ENCODE peak calls at places on chromosomes 13 and 19, in seven cellular contexts. One of them, this sample, is unnamed.

GRCh38 chr13:28558126-28558525 is 63.2 kb upstream of the FLT1 start:
- DNase-seq in SW 1271: no peak
- DNase-seq in GM12865: no peak
- DNase-seq in activated naive CD4-positive, alpha-beta T cell treated with anti-CD3 and anti-CD28 coated beads, Interleukin-2, amount 10 ng/mL, durations not matched to agents 7 days and 5 days: no peak
- DNase-seq in stimulated activated CD8-positive, alpha-beta memory T cell treated with anti-CD3 and anti-CD28 coated beads, Interleukin-4, amount 100 ng/mL, for 24 hours: no peak
- DNase-seq in astrocyte of the spinal cord: peak
- DNase-seq in T-helper 22 cell: no peak
- DNase-seq in this sample: no peak

GRCh38 chr13:29956771-29957170 is 106.4 kb upstream of the UBL3 start:
- DNase-seq in astrocyte of the spinal cord: no peak
- DNase-seq in activated naive CD4-positive, alpha-beta T cell treated with anti-CD3 and anti-CD28 coated beads, Interleukin-2, amount 10 ng/mL, durations not matched to agents 7 days and 5 days: no peak
- DNase-seq in GM12865: no peak
- DNase-seq in SW 1271: no peak
- DNase-seq in stimulated activated CD8-positive, alpha-beta memory T cell treated with anti-CD3 and anti-CD28 coated beads, Interleukin-4, amount 100 ng/mL, for 24 hours: no peak
- DNase-seq in T-helper 22 cell: no peak
- DNase-seq in this sample: no peak

GRCh38 chr13:113033054-113033453 is 64.0 kb downstream of the MCF2L start:
- DNase-seq in stimulated activated CD8-positive, alpha-beta memory T cell treated with anti-CD3 and anti-CD28 coated beads, Interleukin-4, amount 100 ng/mL, for 24 hours: no peak
- DNase-seq in astrocyte of the spinal cord: no peak
- DNase-seq in activated naive CD4-positive, alpha-beta T cell treated with anti-CD3 and anti-CD28 coated beads, Interleukin-2, amount 10 ng/mL, durations not matched to agents 7 days and 5 days: no peak
- DNase-seq in GM12865: no peak
- DNase-seq in T-helper 22 cell: no peak
- DNase-seq in SW 1271: no peak
- DNase-seq in this sample: no peak

GRCh38 chr19:54211214-54211613 is 10.6 kb downstream of the RPS9 start:
- DNase-seq in activated naive CD4-positive, alpha-beta T cell treated with anti-CD3 and anti-CD28 coated beads, Interleukin-2, amount 10 ng/mL, durations not matched to agents 7 days and 5 days: no peak
- DNase-seq in SW 1271: no peak
- DNase-seq in T-helper 22 cell: no peak
- DNase-seq in GM12865: no peak
- DNase-seq in stimulated activated CD8-positive, alpha-beta memory T cell treated with anti-CD3 and anti-CD28 coated beads, Interleukin-4, amount 100 ng/mL, for 24 hours: no peak
- DNase-seq in astrocyte of the spinal cord: no peak
- DNase-seq in this sample: no peak

GRCh38 chr13:43522788-43523187 is 264.0 kb downstream of the ENOX1 start:
- DNase-seq in GM12865: no peak
- DNase-seq in stimulated activated CD8-positive, alpha-beta memory T cell treated with anti-CD3 and anti-CD28 coated beads, Interleukin-4, amount 100 ng/mL, for 24 hours: no peak
- DNase-seq in activated naive CD4-positive, alpha-beta T cell treated with anti-CD3 and anti-CD28 coated beads, Interleukin-2, amount 10 ng/mL, durations not matched to agents 7 days and 5 days: no peak
- DNase-seq in astrocyte of the spinal cord: peak
- DNase-seq in SW 1271: no peak
- DNase-seq in T-helper 22 cell: no peak
- DNase-seq in this sample: no peak

GRCh38 chr19:58559275-58560006 is 1.0 kb upstream of the UBE2M start:
- DNase-seq in GM12865: peak
- DNase-seq in astrocyte of the spinal cord: peak
- DNase-seq in SW 1271: no peak
- DNase-seq in activated naive CD4-positive, alpha-beta T cell treated with anti-CD3 and anti-CD28 coated beads, Interleukin-2, amount 10 ng/mL, durations not matched to agents 7 days and 5 days: peak
- DNase-seq in T-helper 22 cell: no peak
- DNase-seq in stimulated activated CD8-positive, alpha-beta memory T cell treated with anti-CD3 and anti-CD28 coated beads, Interleukin-4, amount 100 ng/mL, for 24 hours: peak
- DNase-seq in this sample: peak

GRCh38 chr13:26075498-26075897 is 23.7 kb upstream of the SHISA2 start:
- DNase-seq in SW 1271: no peak
- DNase-seq in GM12865: no peak
- DNase-seq in T-helper 22 cell: no peak
- DNase-seq in activated naive CD4-positive, alpha-beta T cell treated with anti-CD3 and anti-CD28 coated beads, Interleukin-2, amount 10 ng/mL, durations not matched to agents 7 days and 5 days: no peak
- DNase-seq in astrocyte of the spinal cord: peak
- DNase-seq in stimulated activated CD8-positive, alpha-beta memory T cell treated with anti-CD3 and anti-CD28 coated beads, Interleukin-4, amount 100 ng/mL, for 24 hours: no peak
- DNase-seq in this sample: no peak

GRCh38 chr19:40365613-40366401 is 17.3 kb downstream of the PLD3 start:
- DNase-seq in T-helper 22 cell: no peak
- DNase-seq in stimulated activated CD8-positive, alpha-beta memory T cell treated with anti-CD3 and anti-CD28 coated beads, Interleukin-4, amount 100 ng/mL, for 24 hours: peak
- DNase-seq in GM12865: peak
- DNase-seq in SW 1271: no peak
- DNase-seq in astrocyte of the spinal cord: peak
- DNase-seq in activated naive CD4-positive, alpha-beta T cell treated with anti-CD3 and anti-CD28 coated beads, Interleukin-2, amount 10 ng/mL, durations not matched to agents 7 days and 5 days: peak
- DNase-seq in this sample: peak

GRCh38 chr13:29800687-29801086 is 49.7 kb downstream of the UBL3 start:
- DNase-seq in GM12865: no peak
- DNase-seq in SW 1271: no peak
- DNase-seq in T-helper 22 cell: no peak
- DNase-seq in stimulated activated CD8-positive, alpha-beta memory T cell treated with anti-CD3 and anti-CD28 coated beads, Interleukin-4, amount 100 ng/mL, for 24 hours: no peak
- DNase-seq in astrocyte of the spinal cord: no peak
- DNase-seq in activated naive CD4-positive, alpha-beta T cell treated with anti-CD3 and anti-CD28 coated beads, Interleukin-2, amount 10 ng/mL, durations not matched to agents 7 days and 5 days: no peak
- DNase-seq in this sample: no peak

GRCh38 chr13:109213714-109214113 is 572.7 kb downstream of the IRS2 start:
- DNase-seq in activated naive CD4-positive, alpha-beta T cell treated with anti-CD3 and anti-CD28 coated beads, Interleukin-2, amount 10 ng/mL, durations not matched to agents 7 days and 5 days: no peak
- DNase-seq in T-helper 22 cell: no peak
- DNase-seq in astrocyte of the spinal cord: no peak
- DNase-seq in SW 1271: no peak
- DNase-seq in stimulated activated CD8-positive, alpha-beta memory T cell treated with anti-CD3 and anti-CD28 coated beads, Interleukin-4, amount 100 ng/mL, for 24 hours: no peak
- DNase-seq in GM12865: no peak
- DNase-seq in this sample: no peak

This sample was measured in GM20000.